ENCODE peak calls at places on chromosome 17, in six cellular contexts. One of them, this sample, is unnamed.

GRCh38 chr17:68357886-68358285 is 66.6 kb downstream of the ARSG start:
- DNase-seq in left ventricle myocardium inferior: no peak
- DNase-seq in DND-41: no peak
- DNase-seq in cardiac muscle cell: no peak
- DNase-seq in aorta: no peak
- DNase-seq in gastrocnemius medialis: no peak
- DNase-seq in this sample: no peak

GRCh38 chr17:78655251-78655940 is 78.2 kb upstream of the DNAH17 start:
- DNase-seq in cardiac muscle cell: no peak
- DNase-seq in gastrocnemius medialis: no peak
- DNase-seq in aorta: no peak
- DNase-seq in DND-41: no peak
- DNase-seq in left ventricle myocardium inferior: no peak
- DNase-seq in this sample: no peak

GRCh38 chr17:36142230-36142629 is 34.2 kb downstream of the TBC1D3B start:
- DNase-seq in DND-41: no peak
- DNase-seq in left ventricle myocardium inferior: no peak
- DNase-seq in aorta: no peak
- DNase-seq in gastrocnemius medialis: no peak
- DNase-seq in cardiac muscle cell: no peak
- DNase-seq in this sample: no peak

GRCh38 chr17:62038248-62038647 is 26.8 kb downstream of the MED13 start:
- DNase-seq in DND-41: no peak
- DNase-seq in left ventricle myocardium inferior: no peak
- DNase-seq in cardiac muscle cell: no peak
- DNase-seq in gastrocnemius medialis: no peak
- DNase-seq in aorta: no peak
- DNase-seq in this sample: no peak

GRCh38 chr17:3447625-3448024 is 14.0 kb upstream of the OR1E2 start:
- DNase-seq in DND-41: no peak
- DNase-seq in left ventricle myocardium inferior: no peak
- DNase-seq in aorta: no peak
- DNase-seq in cardiac muscle cell: peak; percentile 2
- DNase-seq in gastrocnemius medialis: no peak
- DNase-seq in this sample: no peak

GRCh38 chr17:66727634-66728570 is 107.0 kb upstream of the CACNG5 start:
- DNase-seq in cardiac muscle cell: peak; percentile 69
- DNase-seq in left ventricle myocardium inferior: peak; percentile 28
- DNase-seq in gastrocnemius medialis: no peak
- DNase-seq in DND-41: peak; percentile 69
- DNase-seq in aorta: peak; percentile 65
- DNase-seq in this sample: peak; percentile 37

GRCh38 chr17:42928714-42929496 is 28.3 kb downstream of the G6PC1 start:
- DNase-seq in DND-41: peak; percentile 19
- DNase-seq in gastrocnemius medialis: peak; percentile 19
- DNase-seq in aorta: peak; percentile 59
- DNase-seq in left ventricle myocardium inferior: no peak
- DNase-seq in cardiac muscle cell: peak; percentile 90
- DNase-seq in this sample: peak; percentile 26

GRCh38 chr17:3890082-3890892 is 2.6 kb downstream of the CAMKK1 start:
- DNase-seq in cardiac muscle cell: peak; percentile 83
- DNase-seq in aorta: peak; percentile 92
- DNase-seq in DND-41: no peak
- DNase-seq in left ventricle myocardium inferior: peak; percentile 48
- DNase-seq in gastrocnemius medialis: peak; percentile 70
- DNase-seq in this sample: no peak

GRCh38 chr17:72613411-72614292 is 478.8 kb downstream of the SLC39A11 start:
- DNase-seq in DND-41: no peak
- DNase-seq in left ventricle myocardium inferior: no peak
- DNase-seq in cardiac muscle cell: peak; percentile 67
- DNase-seq in aorta: no peak
- DNase-seq in gastrocnemius medialis: no peak
- DNase-seq in this sample: no peak

GRCh38 chr17:41382396-41382795 is 290 bp upstream of the KRT34 start:
- DNase-seq in cardiac muscle cell: no peak
- DNase-seq in DND-41: no peak
- DNase-seq in gastrocnemius medialis: no peak
- DNase-seq in left ventricle myocardium inferior: no peak
- DNase-seq in aorta: no peak
- DNase-seq in this sample: no peak

GRCh38 chr17:18059283-18059682 is 20.1 kb downstream of the GID4 start:
- DNase-seq in gastrocnemius medialis: no peak
- DNase-seq in left ventricle myocardium inferior: no peak
- DNase-seq in aorta: no peak
- DNase-seq in DND-41: no peak
- DNase-seq in cardiac muscle cell: no peak
- DNase-seq in this sample: no peak

GRCh38 chr17:43956222-43956621 is 2.5 kb upstream of the PYY start:
- DNase-seq in cardiac muscle cell: no peak
- DNase-seq in DND-41: no peak
- DNase-seq in left ventricle myocardium inferior: no peak
- DNase-seq in gastrocnemius medialis: no peak
- DNase-seq in aorta: no peak
- DNase-seq in this sample: no peak

GRCh38 chr17:17723354-17724261 is 42.4 kb downstream of the RAI1 start:
- DNase-seq in DND-41: no peak
- DNase-seq in aorta: no peak
- DNase-seq in gastrocnemius medialis: no peak
- DNase-seq in left ventricle myocardium inferior: no peak
- DNase-seq in cardiac muscle cell: peak; percentile 69
- DNase-seq in this sample: no peak

GRCh38 chr17:78314683-78315354 is 45.1 kb downstream of the SOCS3 start:
- DNase-seq in gastrocnemius medialis: no peak
- DNase-seq in cardiac muscle cell: no peak
- DNase-seq in left ventricle myocardium inferior: no peak
- DNase-seq in aorta: no peak
- DNase-seq in DND-41: no peak
- DNase-seq in this sample: no peak

GRCh38 chr17:78361227-78361683 is 1.4 kb upstream of the SOCS3 start:
- DNase-seq in gastrocnemius medialis: no peak
- DNase-seq in aorta: no peak
- DNase-seq in left ventricle myocardium inferior: no peak
- DNase-seq in cardiac muscle cell: no peak
- DNase-seq in DND-41: no peak
- DNase-seq in this sample: no peak

GRCh38 chr17:50045154-50045553 is 10.8 kb upstream of the ITGA3 start:
- DNase-seq in DND-41: no peak
- DNase-seq in left ventricle myocardium inferior: no peak
- DNase-seq in cardiac muscle cell: no peak
- DNase-seq in gastrocnemius medialis: peak; percentile 52
- DNase-seq in aorta: no peak
- DNase-seq in this sample: no peak

GRCh38 chr17:74524751-74525725 is 6.2 kb downstream of the CD300LB start:
- DNase-seq in DND-41: no peak
- DNase-seq in cardiac muscle cell: no peak
- DNase-seq in aorta: peak; percentile 24
- DNase-seq in left ventricle myocardium inferior: no peak
- DNase-seq in gastrocnemius medialis: no peak
- DNase-seq in this sample: no peak

GRCh38 chr17:81329279-81329926 is 34.3 kb upstream of the SLC38A10 start:
- DNase-seq in gastrocnemius medialis: peak; percentile 99
- DNase-seq in aorta: peak; percentile 84
- DNase-seq in cardiac muscle cell: peak; percentile 86
- DNase-seq in left ventricle myocardium inferior: peak; percentile 85
- DNase-seq in DND-41: no peak
- DNase-seq in this sample: peak; percentile 75

GRCh38 chr17:42623732-42624596 is 14.5 kb downstream of the TUBG1 start:
- DNase-seq in gastrocnemius medialis: peak; percentile 82
- DNase-seq in DND-41: no peak
- DNase-seq in left ventricle myocardium inferior: no peak
- DNase-seq in aorta: no peak
- DNase-seq in cardiac muscle cell: no peak
- DNase-seq in this sample: no peak

GRCh38 chr17:50931003-50931878 is 65.1 kb upstream of the TOB1 start:
- DNase-seq in cardiac muscle cell: peak; percentile 94
- DNase-seq in left ventricle myocardium inferior: peak; percentile 90
- DNase-seq in gastrocnemius medialis: peak; percentile 95
- DNase-seq in aorta: peak; percentile 93
- DNase-seq in DND-41: no peak
- DNase-seq in this sample: peak; percentile 89

GRCh38 chr17:34205401-34205800 is 49.7 kb upstream of the CCL2 start:
- DNase-seq in left ventricle myocardium inferior: no peak
- DNase-seq in gastrocnemius medialis: no peak
- DNase-seq in DND-41: no peak
- DNase-seq in cardiac muscle cell: no peak
- DNase-seq in aorta: no peak
- DNase-seq in this sample: no peak

GRCh38 chr17:80317706-80317980 is 57.0 kb downstream of the RNF213 start:
- DNase-seq in DND-41: no peak
- DNase-seq in aorta: no peak
- DNase-seq in gastrocnemius medialis: no peak
- DNase-seq in left ventricle myocardium inferior: no peak
- DNase-seq in cardiac muscle cell: no peak
- DNase-seq in this sample: no peak

GRCh38 chr17:1896243-1897163 is 66.7 kb downstream of the RPA1 start:
- DNase-seq in gastrocnemius medialis: no peak
- DNase-seq in left ventricle myocardium inferior: no peak
- DNase-seq in aorta: peak; percentile 15
- DNase-seq in DND-41: no peak
- DNase-seq in cardiac muscle cell: no peak
- DNase-seq in this sample: no peak

GRCh38 chr17:42438600-42439567 is 15.8 kb upstream of the CAVIN1 start:
- DNase-seq in DND-41: peak; percentile 49
- DNase-seq in gastrocnemius medialis: no peak
- DNase-seq in aorta: no peak
- DNase-seq in left ventricle myocardium inferior: no peak
- DNase-seq in cardiac muscle cell: peak; percentile 51
- DNase-seq in this sample: no peak

GRCh38 chr17:82927311-82927660 is 87.5 kb upstream of the ZNF750 start:
- DNase-seq in aorta: peak; percentile 35
- DNase-seq in cardiac muscle cell: no peak
- DNase-seq in gastrocnemius medialis: no peak
- DNase-seq in DND-41: no peak
- DNase-seq in left ventricle myocardium inferior: no peak
- DNase-seq in this sample: no peak

GRCh38 chr17:228223-228615 is 46.8 kb upstream of the DOC2B start:
- DNase-seq in left ventricle myocardium inferior: peak; percentile 5
- DNase-seq in gastrocnemius medialis: no peak
- DNase-seq in cardiac muscle cell: no peak
- DNase-seq in aorta: peak; percentile 23
- DNase-seq in DND-41: no peak
- DNase-seq in this sample: peak; percentile 18

DNA sequence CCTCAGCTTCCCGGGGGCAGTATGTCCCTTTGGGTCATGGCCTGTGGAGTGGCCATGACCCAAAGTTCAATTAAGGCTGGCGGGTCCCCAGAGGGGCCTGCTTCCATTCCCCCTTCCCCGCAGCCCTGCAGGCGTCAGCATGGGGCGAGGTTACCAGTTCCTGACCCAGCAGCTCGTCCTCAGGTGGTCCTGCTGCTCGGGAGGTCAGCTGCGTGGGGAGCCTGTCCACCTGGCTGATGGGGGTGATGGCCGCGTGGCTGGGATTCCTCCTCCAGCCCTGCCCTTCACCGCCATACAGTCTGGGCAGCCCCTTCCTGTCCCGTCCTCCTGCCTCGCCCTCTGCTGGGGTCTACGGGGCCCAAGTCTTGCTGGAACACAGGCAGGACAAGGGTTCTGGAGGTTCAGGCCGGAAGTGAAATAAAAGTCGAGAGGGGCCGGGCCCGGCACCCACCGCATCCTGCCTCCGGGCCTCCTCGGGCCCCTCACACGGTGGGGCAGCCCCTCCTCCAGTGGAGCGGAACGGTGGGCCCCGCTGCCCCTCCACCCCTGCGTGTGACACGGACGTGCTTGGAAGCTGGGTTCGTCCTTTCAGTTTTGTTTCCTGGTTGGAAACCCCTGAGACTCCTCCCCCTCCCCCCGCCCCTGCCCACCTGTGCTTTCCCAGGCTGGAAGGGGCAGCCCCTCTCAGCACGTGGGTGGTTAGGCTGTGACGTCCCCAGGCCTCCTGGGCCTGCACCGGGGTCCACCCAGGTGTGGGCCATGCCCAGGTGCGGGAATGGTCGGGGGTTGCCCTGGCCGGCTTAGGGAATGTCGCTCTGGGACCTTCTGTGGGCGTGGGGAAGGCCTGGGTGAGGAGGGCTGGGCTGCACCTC is 6.8 kb downstream of the UBALD2 start:
- DNase-seq in DND-41: no peak
- DNase-seq in cardiac muscle cell: peak; percentile 17
- DNase-seq in left ventricle myocardium inferior: no peak
- DNase-seq in gastrocnemius medialis: no peak
- DNase-seq in aorta: no peak
- DNase-seq in this sample: no peak
- H3K4me3 ChIP-seq in DND-41: no peak overlapping the region
- H3K4me3 ChIP-seq in cardiac muscle cell: no peak overlapping the region
- H3K4me3 ChIP-seq in left ventricle myocardium inferior: peak overlapping the region; percentile 59
- H3K4me3 ChIP-seq in gastrocnemius medialis: peak overlapping the region; percentile 37
- H3K4me3 ChIP-seq in aorta: peak overlapping the region; percentile 8
- H3K4me3 ChIP-seq in this sample: peak overlapping the region; percentile 34

GRCh38 chr17:40341808-40342574 is 22.5 kb downstream of the GJD3 start:
- DNase-seq in left ventricle myocardium inferior: peak; percentile 85
- DNase-seq in aorta: peak; percentile 91
- DNase-seq in cardiac muscle cell: peak; percentile 86
- DNase-seq in gastrocnemius medialis: peak; percentile 72
- DNase-seq in DND-41: no peak
- DNase-seq in this sample: peak; percentile 88
- H3K4me1 ChIP-seq in left ventricle myocardium inferior: peaks cover 94% of the 10 kb centered on the region
- H3K4me1 ChIP-seq in aorta: no peaks in the 10 kb centered on the region
- H3K4me1 ChIP-seq in cardiac muscle cell: peaks cover 50% of the 10 kb centered on the region
- H3K4me1 ChIP-seq in gastrocnemius medialis: peaks cover 78% of the 10 kb centered on the region
- H3K4me1 ChIP-seq in DND-41: peaks cover 10% of the 10 kb centered on the region
- H3K4me1 ChIP-seq in this sample: peaks cover 35% of the 10 kb centered on the region

DNA sequence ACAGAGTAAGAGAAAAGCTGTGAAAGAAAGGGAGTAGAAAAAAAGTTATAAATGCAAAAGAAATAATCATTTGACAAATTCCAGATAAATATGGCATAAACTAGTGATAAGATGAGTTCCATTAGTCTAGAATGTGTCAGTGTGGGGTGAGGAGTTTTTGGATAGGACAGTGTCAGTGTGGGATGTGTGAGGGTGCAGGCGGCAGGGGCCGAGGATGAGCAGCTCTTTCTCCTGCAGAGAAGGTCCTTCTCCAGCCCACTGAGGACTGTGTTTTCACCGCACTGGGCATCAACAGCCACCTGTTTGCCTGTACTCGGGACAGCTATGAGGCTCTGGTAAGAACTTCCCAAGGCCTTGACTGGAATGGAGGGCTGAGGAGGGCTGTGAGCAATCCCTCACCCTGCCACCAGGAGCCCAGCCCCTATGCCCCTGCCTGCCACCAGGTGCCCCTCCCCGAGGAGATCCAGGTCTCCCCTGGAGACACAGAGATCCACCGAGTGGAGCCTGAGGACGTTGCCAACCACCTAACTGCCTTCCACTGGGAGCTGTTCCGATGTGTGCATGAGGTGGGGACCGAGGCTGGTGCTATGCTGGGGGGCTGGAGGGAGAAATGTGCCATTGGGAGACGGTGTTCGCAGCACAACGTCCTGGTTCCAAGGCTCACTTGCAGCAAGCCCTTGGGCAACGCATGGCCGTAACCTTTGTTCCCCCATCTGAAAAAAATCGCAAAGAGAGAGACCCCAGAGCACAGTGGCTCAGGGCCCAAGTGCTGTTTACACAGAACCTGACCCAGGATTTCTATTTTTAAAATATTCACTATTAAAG is 13.1 kb downstream of the RAPGEFL1 start:
- DNase-seq in left ventricle myocardium inferior: no peak
- DNase-seq in DND-41: no peak
- DNase-seq in cardiac muscle cell: no peak
- DNase-seq in aorta: no peak
- DNase-seq in gastrocnemius medialis: no peak
- DNase-seq in this sample: no peak
- H3K4me3 ChIP-seq in left ventricle myocardium inferior: peak overlapping the region; percentile 74
- H3K4me3 ChIP-seq in DND-41: no peak overlapping the region
- H3K4me3 ChIP-seq in cardiac muscle cell: no peak overlapping the region
- H3K4me3 ChIP-seq in aorta: no peak overlapping the region
- H3K4me3 ChIP-seq in gastrocnemius medialis: no peak overlapping the region
- H3K4me3 ChIP-seq in this sample: no peak overlapping the region

GRCh38 chr17:29587591-29587990 is 1.9 kb downstream of the GIT1 start:
- DNase-seq in DND-41: no peak
- DNase-seq in left ventricle myocardium inferior: no peak
- DNase-seq in cardiac muscle cell: no peak
- DNase-seq in gastrocnemius medialis: no peak
- DNase-seq in aorta: no peak
- DNase-seq in this sample: no peak
- H3K4me1 ChIP-seq in DND-41: peaks cover 61% of the 10 kb centered on the region
- H3K4me1 ChIP-seq in left ventricle myocardium inferior: peaks cover 93% of the 10 kb centered on the region
- H3K4me1 ChIP-seq in cardiac muscle cell: peaks cover 18% of the 10 kb centered on the region
- H3K4me1 ChIP-seq in gastrocnemius medialis: peaks cover 80% of the 10 kb centered on the region
- H3K4me1 ChIP-seq in aorta: peaks cover 2% of the 10 kb centered on the region
- H3K4me1 ChIP-seq in this sample: peaks cover 5% of the 10 kb centered on the region

This sample was measured in heart left ventricle.